ENCODE peak calls at places on chromosomes 12 and 14, in four cellular contexts. Y is A549, N is H1, W is HepG2. C is an unnamed sample.

GRCh38 chr12:30694971-30695326 is 720 bp downstream of the IPO8 start:
- DNase-seq in W (peak), N (peak), Y (peak), C (peak)

GRCh38 chr12:69620077-69620476 is 9.4 kb upstream of the LRRC10 start:
- DNase-seq in W (no peak), N (no peak), Y (no peak), C (no peak)

GRCh38 chr12:91931110-91931509 is 214.5 kb downstream of the BTG1 start:
- DNase-seq in Y (no peak), W (no peak), N (no peak), C (no peak)

GRCh38 chr14:86196476-86196875 is 666.5 kb downstream of the FLRT2 start:
- DNase-seq in N (no peak), Y (no peak), W (no peak), C (no peak)

GRCh38 chr12:123250471-123251383 is 17.5 kb downstream of the MTRFR start:
- DNase-seq in Y (peak), W (peak), N (no peak), C (no peak)

GRCh38 chr12:1474567-1475153 is 119.7 kb downstream of the FBXL14 start:
- DNase-seq in N (no peak), Y (no peak), W (no peak), C (no peak)

GRCh38 chr12:56256326-56256960 is 1.7 kb downstream of the ANKRD52 start:
- DNase-seq in N (no peak), Y (no peak), W (no peak), C (no peak)

GRCh38 chr12:131142891-131143637 is 189.4 kb downstream of the ADGRD1 start:
- DNase-seq in Y (peak), W (no peak), N (no peak), C (no peak)

GRCh38 chr12:124105546-124105945 is 132.5 kb downstream of the ZNF664 start:
- DNase-seq in W (no peak), N (no peak), Y (no peak), C (no peak)

GRCh38 chr14:79861111-79861510 is 350.2 kb downstream of the DIO2 start:
- DNase-seq in W (no peak), Y (no peak), N (peak), C (no peak)

GRCh38 chr14:105477659-105478623 is 3.3 kb downstream of the CRIP2 start:
- DNase-seq in W (no peak), Y (no peak), N (no peak), C (peak)

GRCh38 chr12:120874547-120875245 is 29.5 kb downstream of the SPPL3 start:
- DNase-seq in Y (no peak), W (no peak), N (no peak), C (no peak)

GRCh38 chr12:123599721-123600120 is 2.2 kb upstream of the DDX55 start:
- DNase-seq in N (no peak), W (no peak), Y (no peak), C (no peak)

GRCh38 chr12:34345801-34346200 is 323.5 kb downstream of the ALG10 start:
- DNase-seq in W (no peak), Y (no peak), N (no peak), C (peak)

DNA sequence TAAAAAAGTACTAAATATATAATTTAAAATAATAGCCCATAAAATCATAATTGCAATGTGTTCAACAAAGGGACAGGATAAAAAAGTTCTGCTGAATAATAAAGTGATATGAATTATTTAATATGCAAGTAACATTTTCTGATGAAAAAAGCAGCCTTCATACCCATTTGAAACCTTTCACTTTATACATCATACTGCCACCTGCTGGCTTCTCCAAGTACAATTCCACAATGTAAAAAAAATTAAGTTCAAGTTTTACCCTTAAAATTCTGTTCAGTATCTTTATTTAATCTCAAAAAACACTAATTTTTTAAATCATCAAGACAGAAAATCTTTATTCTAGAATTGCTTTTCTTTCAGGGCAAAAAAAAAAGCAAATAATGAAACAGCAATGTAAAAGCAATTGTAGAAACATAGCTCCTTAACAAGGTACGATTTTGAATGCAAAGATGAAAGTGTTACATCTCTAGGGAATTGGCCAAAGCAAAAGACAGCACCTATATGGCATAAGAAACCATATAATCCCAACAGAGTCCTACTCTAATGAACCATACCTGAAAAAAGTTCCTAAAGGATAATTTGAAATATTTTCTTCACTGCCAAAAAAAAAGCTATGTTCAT is 15.0 kb downstream of the MDM1 start:
- DNase-seq in N (no peak), W (peak), Y (peak), C (peak)
- TF ChIP-seq PHF8 in N (no peak), W (no peak), Y (no peak), C (no peak)

DNA sequence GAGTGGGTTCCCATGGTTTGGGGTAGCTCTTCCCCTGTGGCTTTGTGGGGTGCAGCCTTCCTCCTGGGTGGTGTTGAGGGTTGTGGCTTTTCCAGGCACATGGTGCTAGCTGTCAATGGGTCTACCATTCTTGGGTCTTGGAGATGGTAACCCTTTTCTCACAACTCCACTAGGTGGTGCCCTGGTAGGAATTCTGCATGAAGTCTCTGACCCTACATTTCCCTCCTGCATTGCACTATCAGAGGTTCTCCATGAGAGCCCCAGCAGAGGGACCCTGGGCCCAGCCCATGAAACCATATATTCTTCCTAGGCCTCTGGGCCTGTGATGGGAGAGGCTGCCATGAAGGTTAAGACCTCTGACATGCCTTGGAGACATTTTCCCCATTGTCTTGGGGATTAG is 1093.3 kb downstream of the SLC16A7 start:
- DNase-seq in Y (no peak), N (no peak), W (no peak), C (peak)
- TF ChIP-seq PHF8 in Y (no peak), N (no peak), W (no peak), C (no peak)

DNA sequence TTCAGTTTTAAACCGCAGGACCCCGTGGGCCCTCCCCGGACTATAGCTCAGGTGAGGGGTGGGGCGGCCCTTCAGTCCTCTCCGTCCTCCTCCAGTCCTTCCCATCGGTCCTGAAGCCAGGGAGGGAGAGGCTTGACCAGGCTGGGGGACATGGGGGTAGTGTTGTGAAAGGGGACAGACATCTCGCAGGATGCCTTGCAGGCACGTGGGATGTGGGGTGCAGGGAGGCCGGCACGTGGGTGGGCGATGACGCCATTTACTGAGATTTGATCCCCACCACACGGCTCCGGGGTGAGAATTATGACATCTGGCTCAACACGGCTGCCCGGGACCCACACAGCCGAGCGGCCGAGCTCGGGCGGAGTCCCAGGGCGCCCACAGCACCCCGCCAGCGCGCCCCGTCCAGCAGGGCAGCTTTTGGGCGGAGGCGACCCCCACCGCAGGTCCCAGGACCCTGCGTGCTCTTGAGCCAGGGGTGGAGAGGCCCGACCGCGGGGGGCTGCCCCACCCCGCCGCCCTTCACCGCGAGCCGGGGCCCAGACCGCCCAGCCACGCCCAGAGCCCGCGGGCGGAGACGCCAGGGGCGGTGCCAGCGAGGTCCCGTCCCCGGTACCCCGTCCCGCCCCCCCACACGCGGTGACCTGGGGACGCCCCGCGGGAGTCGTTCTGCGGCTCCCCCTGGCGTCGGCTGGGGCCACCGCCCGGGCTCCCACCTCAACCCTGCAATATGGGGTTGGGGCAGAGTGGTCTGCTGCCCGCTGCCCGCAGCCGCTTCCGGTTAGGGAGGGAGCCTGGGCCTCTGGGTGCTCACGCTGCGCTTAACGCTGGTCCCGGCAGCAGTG is 3.3 kb upstream of the EXOC3L4 start:
- DNase-seq in W (no peak), Y (peak), N (peak), C (peak)
- TF ChIP-seq PHF8 in W (no peak), Y (no peak), N (no peak), C (no peak)

DNA sequence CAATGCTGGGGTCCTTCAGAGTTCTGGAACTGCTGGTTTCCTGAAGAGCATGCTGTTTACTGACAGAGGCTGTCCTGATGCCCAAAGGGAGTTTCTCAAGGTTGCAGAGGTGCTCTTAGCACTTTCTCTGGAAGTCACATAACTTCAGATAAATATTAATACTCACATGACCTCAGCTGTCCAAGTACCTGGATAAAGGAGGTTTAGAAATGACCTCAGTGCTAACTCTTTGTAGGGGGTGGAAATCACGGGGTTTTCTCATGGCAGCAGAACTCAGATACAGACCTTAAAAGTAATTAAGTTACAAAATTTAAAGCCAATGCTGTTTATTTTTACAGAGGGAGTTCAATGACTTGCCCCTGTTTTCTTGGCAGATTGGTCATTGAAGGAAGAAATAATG is 225.9 kb downstream of the MSRB3 start:
- DNase-seq in Y (no peak), W (no peak), N (no peak), C (no peak)
- TF ChIP-seq PHF8 in Y (no peak), W (no peak), N (no peak), C (no peak)

GRCh38 chr14:50047274-50047676 is 69.1 kb downstream of the VCPKMT start:
- DNase-seq in N (no peak), Y (no peak), W (peak), C (no peak)

GRCh38 chr14:50045039-50045711 is 71.2 kb downstream of the VCPKMT start:
- DNase-seq in W (peak), N (no peak), Y (no peak), C (no peak)

GRCh38 chr14:50041980-50042379 is 74.4 kb downstream of the VCPKMT start:
- DNase-seq in N (no peak), W (no peak), Y (no peak), C (no peak)

GRCh38 chr14:50045837-50046236 is 70.5 kb downstream of the VCPKMT start:
- DNase-seq in W (no peak), N (no peak), Y (no peak), C (no peak)

DNA sequence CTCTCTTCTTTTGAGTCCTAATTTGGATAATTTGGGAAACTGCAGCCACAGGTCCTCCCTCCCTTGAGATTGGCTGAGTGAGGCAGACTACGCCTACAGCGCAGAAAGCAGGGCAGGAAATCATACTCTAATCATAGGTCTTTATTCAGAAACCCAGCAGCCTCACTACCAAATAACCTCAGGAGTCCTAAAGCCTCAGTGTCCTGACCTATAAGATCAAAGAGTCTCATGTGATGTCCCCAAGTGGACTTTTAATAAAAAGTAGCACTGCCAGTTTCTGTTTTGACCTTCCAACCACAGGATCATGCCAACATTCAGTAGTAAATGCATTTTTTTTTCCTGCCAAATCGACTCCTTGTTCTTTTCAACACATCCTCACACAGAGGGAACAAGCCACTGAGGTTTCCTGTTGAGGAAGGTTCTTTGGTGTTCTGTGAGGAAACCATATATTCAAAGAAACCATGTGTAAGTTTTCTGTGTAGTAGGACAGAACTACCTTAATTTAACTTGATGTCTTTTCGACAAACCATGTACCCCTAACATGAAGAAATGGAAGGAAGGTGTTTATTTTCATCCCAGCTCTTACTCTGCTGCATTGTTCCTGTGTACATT is 72.2 kb downstream of the VCPKMT start:
- DNase-seq in Y (no peak), W (no peak), N (no peak), C (no peak)
- TF ChIP-seq PHF8 in Y (no peak), W (no peak), N (no peak), C (no peak)

DNA sequence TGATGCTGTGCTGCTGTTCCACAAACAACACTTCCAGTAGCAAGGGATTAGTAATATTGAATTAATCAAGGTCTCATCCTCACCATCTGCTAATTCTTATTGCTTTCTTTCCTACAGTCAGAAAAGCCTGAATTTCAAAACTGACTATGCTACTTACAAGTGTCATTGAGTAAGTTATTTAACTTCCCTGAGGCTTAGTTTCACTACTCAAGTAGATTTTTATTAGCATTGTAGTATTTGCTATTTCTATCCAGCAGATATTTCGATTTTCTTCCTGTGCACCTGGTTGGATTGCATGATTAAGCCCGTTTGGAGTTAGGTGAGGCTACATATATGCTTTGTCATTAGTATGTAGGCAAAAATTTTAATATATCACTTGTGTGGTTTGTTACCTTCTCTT is 591.5 kb downstream of the TRHDE start:
- DNase-seq in Y (no peak), W (no peak), N (no peak), C (no peak)
- TF ChIP-seq PHF8 in Y (no peak), W (no peak), N (no peak), C (no peak)

GRCh38 chr12:14403293-14403692 is 37.8 kb downstream of the ATF7IP start:
- DNase-seq in W (no peak), Y (no peak), N (no peak), C (no peak)

GRCh38 chr12:14410177-14410576 is 44.7 kb downstream of the ATF7IP start:
- DNase-seq in W (no peak), N (no peak), Y (no peak), C (no peak)

GRCh38 chr12:14403711-14404164 is 38.3 kb downstream of the ATF7IP start:
- DNase-seq in Y (no peak), N (no peak), W (no peak), C (no peak)

GRCh38 chr12:14410841-14411569 is 45.5 kb downstream of the ATF7IP start:
- DNase-seq in N (no peak), Y (no peak), W (no peak), C (no peak)

DNA sequence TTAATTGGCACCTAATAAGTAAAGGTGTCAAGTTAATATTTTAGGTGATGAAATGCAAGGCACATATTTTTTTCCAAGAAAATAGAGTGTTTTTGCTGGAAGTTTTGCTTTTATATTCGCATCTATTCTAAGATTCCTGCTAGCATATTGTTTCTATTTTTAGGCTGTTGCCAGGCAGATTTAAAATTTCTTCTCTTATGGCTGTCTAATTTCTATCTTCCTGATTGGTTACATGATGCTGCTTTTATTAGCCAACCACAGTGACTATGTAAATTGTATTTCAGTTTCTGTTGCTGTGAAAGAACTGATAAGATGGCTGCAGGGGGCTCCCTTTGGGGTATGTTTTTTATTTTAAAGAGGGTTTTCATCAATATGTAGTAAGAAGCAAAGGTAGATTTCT is 42.7 kb downstream of the ATF7IP start:
- DNase-seq in N (no peak), Y (no peak), W (no peak), C (peak)
- TF ChIP-seq PHF8 in N (no peak), Y (no peak), W (no peak), C (no peak)

GRCh38 chr12:104172564-104172935 is 34.5 kb upstream of the NFYB start:
- DNase-seq in N (peak), W (no peak), Y (no peak), C (peak)
- TF ChIP-seq PHF8 in N (no peak), W (no peak), Y (no peak), C (no peak)

DNA sequence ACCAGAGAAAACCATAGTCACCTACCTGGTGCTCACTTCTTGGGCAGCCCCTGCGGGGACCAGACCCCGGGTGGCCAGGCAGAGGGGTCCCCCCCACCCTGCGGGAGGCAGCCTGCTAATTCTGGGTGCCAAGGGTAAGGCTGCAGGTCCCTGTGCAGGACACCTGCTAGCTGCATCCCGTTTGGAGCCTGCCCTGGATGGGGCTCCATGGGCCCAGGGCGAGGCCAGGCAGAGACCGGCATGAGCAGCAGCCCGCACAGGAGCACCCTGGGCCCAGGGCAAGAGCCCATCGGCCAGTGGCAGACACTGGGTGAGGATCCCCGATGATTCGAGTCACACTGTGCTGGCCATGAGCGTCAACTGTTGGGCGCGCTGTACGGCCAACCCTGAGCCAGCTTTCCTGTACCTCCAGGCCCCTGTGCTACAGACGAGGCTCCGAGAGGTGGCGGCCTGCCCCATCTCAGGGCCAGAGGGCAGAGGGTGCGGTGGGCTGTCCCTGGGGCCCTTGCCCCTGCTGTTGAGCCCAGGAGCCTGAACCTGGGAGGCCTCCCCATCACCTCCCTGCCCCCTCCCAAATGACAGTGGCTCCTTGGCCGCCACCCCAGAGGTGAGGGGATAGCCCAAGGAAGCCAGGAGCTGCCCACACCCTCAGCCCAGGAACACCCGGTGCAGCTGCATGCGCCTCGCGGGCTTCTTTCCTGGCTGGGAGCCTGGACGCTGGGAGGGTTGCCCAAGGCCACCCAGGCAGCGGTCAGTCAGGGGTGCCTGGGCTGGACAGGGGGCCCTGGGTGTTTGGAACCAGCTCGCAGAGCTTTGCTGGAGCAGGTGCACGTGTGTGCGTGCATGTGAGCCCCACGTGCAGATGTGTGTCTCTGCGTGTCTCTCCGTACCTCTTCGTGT is 47.7 kb downstream of the CYP46A1 start:
- DNase-seq in W (no peak), Y (no peak), N (no peak), C (no peak)
- TF ChIP-seq PHF8 in W (no peak), Y (no peak), N (no peak), C (no peak)